ENCODE peak calls at places on chromosomes 7 and 10, in six cellular contexts. J is cardiac fibroblast; A is NCI-H1105; T is activated T-helper 9 cell treated with anti-CD3 and anti-CD28 coated beads, Interleukin-2, amount 50 U/mL, for 16 hours; D is NCI-H524; Y is adipocyte. C is an unnamed sample.

GRCh38 chr10:15440204-15440711 is 69.2 kb upstream of the FAM171A1 start:
- DNase-seq in J (no peak), A (no peak), T (no peak), D (no peak), Y (no peak), C (no peak)

GRCh38 chr10:79411546-79412495 is 33.6 kb downstream of the ZCCHC24 start:
- DNase-seq in J (no peak), A (no peak), T (no peak), D (no peak), Y (no peak), C (no peak)

GRCh38 chr10:12572281-12572680 is 222.9 kb downstream of the CAMK1D start:
- DNase-seq in J (no peak), A (no peak), T (no peak), D (no peak), Y (no peak), C (no peak)

GRCh38 chr7:514651-515598 is 4.7 kb downstream of the PDGFA start:
- DNase-seq in J (peak), A (no peak), T (no peak), D (no peak), Y (no peak), C (no peak)

GRCh38 chr10:680745-681144 is 8.7 kb downstream of the DIP2C start:
- DNase-seq in J (no peak), A (no peak), T (no peak), D (no peak), Y (no peak), C (no peak)

GRCh38 chr7:31192996-31193395 is 140.9 kb downstream of the ADCYAP1R1 start:
- DNase-seq in J (peak), A (peak), T (no peak), D (peak), Y (peak), C (no peak)

GRCh38 chr10:117550599-117551321 is 8.2 kb downstream of the EMX2 start:
- DNase-seq in J (no peak), A (no peak), T (no peak), D (no peak), Y (no peak), C (no peak)

GRCh38 chr10:14608381-14609001 is 166.2 kb downstream of the FAM107B start:
- DNase-seq in J (no peak), A (no peak), T (no peak), D (no peak), Y (no peak), C (no peak)

GRCh38 chr10:58404001-58404400 is 18.8 kb downstream of the TFAM start:
- DNase-seq in J (no peak), A (no peak), T (no peak), D (no peak), Y (no peak), C (no peak)

GRCh38 chr10:110546077-110546476 is 21.4 kb upstream of the SMC3 start:
- DNase-seq in J (no peak), A (no peak), T (no peak), D (no peak), Y (no peak), C (no peak)

GRCh38 chr7:80182630-80183276 is 48.1 kb downstream of the GNAI1 start:
- DNase-seq in J (peak), A (no peak), T (no peak), D (no peak), Y (no peak), C (no peak)

GRCh38 chr7:101772508-101773306 is 44.7 kb upstream of the CUX1 start:
- DNase-seq in J (no peak), A (no peak), T (no peak), D (no peak), Y (no peak), C (no peak)

GRCh38 chr7:96786261-96786997 is 76.8 kb upstream of the SEM1 start:
- DNase-seq in J (no peak), A (peak), T (no peak), D (no peak), Y (no peak), C (no peak)

GRCh38 chr10:113541554-113541902 is 11.3 kb upstream of the HABP2 start:
- DNase-seq in J (no peak), A (no peak), T (no peak), D (no peak), Y (no peak), C (no peak)

GRCh38 chr10:85916192-85916747 is 450.3 kb downstream of the GRID1 start:
- DNase-seq in J (no peak), A (no peak), T (no peak), D (no peak), Y (no peak), C (no peak)